ENCODE peak calls at places on chromosomes 4 and X, in six cellular contexts. N is SW480; J is activated CD8-positive, alpha-beta memory T cell treated with anti-CD3 and anti-CD28 coated beads, Interleukin-2, amount 50 U/mL, for 4 hours; R is SW 1271; P is NCI-H460; G is CD8-positive, alpha-beta memory T cell. F is an unnamed sample.

GRCh38 chrX:55253528-55253927 is 11.2 kb downstream of the PAGE3 start:
- DNase-seq in N (no peak), R (no peak), J (no peak), P (no peak), G (no peak), F (no peak)

GRCh38 chr4:107094976-107095375 is 58.9 kb upstream of the DKK2 start:
- DNase-seq in P (no peak), R (no peak), G (no peak), J (no peak), N (no peak), F (peak; percentile 11)

GRCh38 chr4:8159522-8160232 is 1.1 kb upstream of the ABLIM2 start:
- DNase-seq in R (no peak), G (no peak), N (no peak), P (no peak), J (no peak), F (no peak)

GRCh38 chrX:79176028-79176427 is 31.5 kb downstream of the GPR174 start:
- DNase-seq in G (no peak), P (no peak), R (no peak), J (no peak), N (no peak), F (no peak)

GRCh38 chrX:140090800-140091275 is 125.5 kb upstream of the CXorf66 start:
- DNase-seq in R (no peak), P (no peak), J (no peak), N (no peak), G (no peak), F (no peak)

GRCh38 chr4:34891892-34892291 is 1352.4 kb downstream of the ARAP2 start:
- DNase-seq in J (no peak), N (no peak), G (no peak), R (no peak), P (no peak), F (no peak)

GRCh38 chr4:181911420-181911819 is 331.8 kb upstream of the TENM3 start:
- DNase-seq in R (no peak), N (no peak), J (no peak), P (no peak), G (no peak), F (peak; percentile 28)

GRCh38 chr4:43843501-43843900 is 605.1 kb downstream of the KCTD8 start:
- DNase-seq in G (no peak), R (peak; percentile 15), P (no peak), N (no peak), J (no peak), F (peak; percentile 34)

GRCh38 chrX:17846045-17846444 is 15.1 kb downstream of the RAI2 start:
- DNase-seq in N (peak; percentile 14), G (no peak), J (no peak), P (no peak), R (no peak), F (no peak)

GRCh38 chrX:103730746-103731508 is 20.2 kb downstream of the TMEM31 start:
- DNase-seq in J (no peak), G (no peak), N (no peak), P (peak; percentile 44), R (no peak), F (no peak)

GRCh38 chrX:29071525-29071924 is 484.3 kb downstream of the IL1RAPL1 start:
- DNase-seq in N (no peak), P (no peak), J (no peak), G (no peak), R (no peak), F (no peak)

GRCh38 chrX:46703980-46704379 is 54.9 kb downstream of the SLC9A7 start:
- DNase-seq in J (no peak), G (no peak), P (no peak), R (no peak), N (no peak), F (no peak)

GRCh38 chr4:25884040-25884788 is 21.4 kb upstream of the SEL1L3 start:
- DNase-seq in P (no peak), J (no peak), N (no peak), R (no peak), G (no peak), F (no peak)

GRCh38 chr4:154602404-154603020 is 9.9 kb downstream of the FGG start:
- DNase-seq in J (no peak), N (peak; percentile 36), R (no peak), P (no peak), G (no peak), F (no peak)

GRCh38 chrX:39337461-39337860 is 536.2 kb downstream of the MID1IP1 start:
- DNase-seq in G (no peak), R (no peak), P (no peak), N (no peak), J (no peak), F (no peak)

GRCh38 chrX:40146471-40147398 is 49.0 kb upstream of the BCOR start:
- DNase-seq in G (no peak), N (no peak), J (peak; percentile 30), R (no peak), P (no peak), F (peak; percentile 75)

GRCh38 chrX:103674531-103675454 is 11.7 kb downstream of the MORF4L2 start:
- DNase-seq in G (no peak), J (no peak), N (no peak), R (no peak), P (no peak), F (no peak)

GRCh38 chr4:159446266-159446976 is 343.5 kb downstream of the RAPGEF2 start:
- DNase-seq in N (peak; percentile 72), P (peak; percentile 65), J (no peak), R (peak; percentile 61), G (no peak), F (peak; percentile 86)

GRCh38 chrX:148500428-148501120 is at the start of gene AFF2:
- DNase-seq in G (no peak), N (peak; percentile 22), R (no peak), P (no peak), J (peak; percentile 56), F (peak; percentile 64)

GRCh38 chr4:6226506-6226905 is 26.2 kb upstream of the JAKMIP1 start:
- DNase-seq in J (no peak), P (no peak), R (no peak), G (no peak), N (no peak), F (no peak)

F was measured in hepatocyte.